ENCODE peak calls at places on chromosomes 11 and 22, in five cellular contexts. R is caudate nucleus; C is lower leg skin; K is M059J; F is CD4-positive, CD25-positive, alpha-beta regulatory T cell. H is an unnamed sample.
A peak's percentile ranks its signal among the peaks of the same experiment; 100 is the strongest.

GRCh38 chr11:61053198-61053597 is 49.1 kb upstream of the CD5 start:
- DNase-seq in R (no peak), C (peak; percentile 42), K (no peak), F (no peak), H (no peak)

GRCh38 chr22:46612904-46613605 is 7.1 kb upstream of the GRAMD4 start:
- DNase-seq in R (no peak), C (no peak), K (no peak), F (peak; percentile 20), H (no peak)

GRCh38 chr22:19447388-19448075 is at the start of gene C22orf39:
- DNase-seq in R (peak; percentile 87), C (peak; percentile 98), K (peak; percentile 88), F (peak; percentile 92), H (peak; percentile 91)

GRCh38 chr11:83006877-83007330 is 64.8 kb downstream of the RAB30 start:
- DNase-seq in R (no peak), C (no peak), K (peak; percentile 32), F (no peak), H (no peak)

GRCh38 chr11:77213589-77214428 is 85.8 kb downstream of the MYO7A start:
- DNase-seq in R (no peak), C (peak; percentile 70), K (no peak), F (no peak), H (no peak)

GRCh38 chr11:70828498-70829159 is 423.7 kb downstream of the SHANK2 start:
- DNase-seq in R (no peak), C (no peak), K (no peak), F (no peak), H (no peak)

GRCh38 chr22:30385913-30386312 is 1.3 kb downstream of the RNF215 start:
- DNase-seq in R (no peak), C (no peak), K (no peak), F (no peak), H (no peak)

GRCh38 chr11:36135062-36135461 is 154.2 kb downstream of the COMMD9 start:
- DNase-seq in R (no peak), C (no peak), K (no peak), F (no peak), H (no peak)

GRCh38 chr22:36237462-36238347 is 1.6 kb downstream of the APOL2 start:
- DNase-seq in R (no peak), C (peak; percentile 86), K (peak; percentile 32), F (peak; percentile 13), H (no peak)

GRCh38 chr11:10770626-10771254 is 19.7 kb downstream of the CTR9 start:
- DNase-seq in R (no peak), C (no peak), K (peak; percentile 55), F (no peak), H (peak; percentile 61)

GRCh38 chr22:19666663-19667593 is 47.4 kb upstream of the SEPTIN5 start:
- DNase-seq in R (no peak), C (peak; percentile 67), K (no peak), F (no peak), H (no peak)

GRCh38 chr11:2940166-2940929 is 11.1 kb upstream of the PHLDA2 start:
- DNase-seq in R (no peak), C (no peak), K (peak; percentile 98), F (peak; percentile 41), H (no peak)

GRCh38 chr11:61083601-61084147 is 18.6 kb upstream of the CD5 start:
- DNase-seq in R (no peak), C (no peak), K (no peak), F (peak; percentile 79), H (no peak)

GRCh38 chr11:1204381-1205101 is 18.3 kb upstream of the MUC5B start:
- DNase-seq in R (no peak), C (peak; percentile 80), K (no peak), F (no peak), H (peak; percentile 9)

GRCh38 chr11:109422755-109423113 is 744 bp downstream of the C11orf87 start:
- DNase-seq in R (no peak), C (no peak), K (no peak), F (no peak), H (no peak)

GRCh38 chr22:17083811-17084540 is 824 bp upstream of the IL17RA start:
- DNase-seq in R (no peak), C (peak; percentile 85), K (no peak), F (no peak), H (no peak)

GRCh38 chr22:17633217-17633997 is 4.9 kb upstream of the ATP6V1E1 start:
- DNase-seq in R (no peak), C (peak; percentile 45), K (peak; percentile 95), F (no peak), H (no peak)

GRCh38 chr22:24370426-24370825 is 57.0 kb upstream of the ADORA2A start:
- DNase-seq in R (no peak), C (no peak), K (peak; percentile 26), F (no peak), H (no peak)

GRCh38 chr22:19828035-19828401 is 26.7 kb downstream of the GNB1L start:
- DNase-seq in R (no peak), C (no peak), K (no peak), F (no peak), H (no peak)

GRCh38 chr11:111633248-111633647 is 31.0 kb downstream of the SIK2 start:
- DNase-seq in R (no peak), C (no peak), K (no peak), F (no peak), H (no peak)

GRCh38 chr11:45102810-45103621 is 43.4 kb upstream of the PRDM11 start:
- DNase-seq in R (peak; percentile 30), C (peak; percentile 90), K (peak; percentile 87), F (peak; percentile 72), H (peak; percentile 68)

GRCh38 chr11:65539401-65540289 is 14.8 kb downstream of the SCYL1 start:
- DNase-seq in R (no peak), C (peak; percentile 93), K (no peak), F (no peak), H (peak; percentile 78)

GRCh38 chr11:61571337-61571736 is 9.5 kb downstream of the SYT7 start:
- DNase-seq in R (peak; percentile 60), C (no peak), K (no peak), F (no peak), H (no peak)

GRCh38 chr11:116505466-116506247 is 267.1 kb downstream of the BUD13 start:
- DNase-seq in R (no peak), C (peak; percentile 13), K (no peak), F (no peak), H (no peak)

GRCh38 chr11:62133328-62134065 is 9.7 kb downstream of the INCENP start:
- DNase-seq in R (no peak), C (peak; percentile 71), K (no peak), F (no peak), H (no peak)

GRCh38 chr11:117144477-117145392 is 648 bp downstream of the PAFAH1B2 start:
- DNase-seq in R (no peak), C (peak; percentile 91), K (peak; percentile 87), F (peak; percentile 38), H (peak; percentile 38)

GRCh38 chr11:102553835-102554282 is 23.3 kb upstream of the MMP7 start:
- DNase-seq in R (no peak), C (no peak), K (peak; percentile 55), F (no peak), H (no peak)

GRCh38 chr11:119583585-119583984 is 145.4 kb downstream of the NECTIN1 start:
- DNase-seq in R (no peak), C (peak; percentile 63), K (no peak), F (no peak), H (peak; percentile 31)

GRCh38 chr11:68150029-68150428 is 28.8 kb upstream of the CHKA start:
- DNase-seq in R (no peak), C (peak; percentile 81), K (peak; percentile 89), F (no peak), H (no peak)

GRCh38 chr22:46684706-46685105 is 53.3 kb downstream of the CERK start:
- DNase-seq in R (no peak), C (no peak), K (no peak), F (no peak), H (no peak)

GRCh38 chr11:119537641-119538253 is 114.8 kb upstream of the THY1 start:
- DNase-seq in R (no peak), C (peak; percentile 8), K (no peak), F (no peak), H (no peak)

GRCh38 chr11:67293090-67293489 is 4.0 kb downstream of the ANKRD13D start:
- DNase-seq in R (no peak), C (no peak), K (peak; percentile 82), F (no peak), H (no peak)

GRCh38 chr11:15967966-15968365 is 388.4 kb downstream of the SOX6 start:
- DNase-seq in R (no peak), C (no peak), K (peak; percentile 19), F (no peak), H (no peak)

GRCh38 chr11:67265633-67266423 is 445 bp upstream of the GRK2 start:
- DNase-seq in R (peak; percentile 37), C (peak; percentile 96), K (peak; percentile 45), F (peak; percentile 77), H (peak; percentile 86)

GRCh38 chr22:39300198-39300830 is 19.1 kb downstream of the RPL3 start:
- DNase-seq in R (no peak), C (no peak), K (peak; percentile 61), F (no peak), H (peak; percentile 44)

GRCh38 chr11:37465221-37465620 is 867.2 kb upstream of the RAG2 start:
- DNase-seq in R (no peak), C (no peak), K (no peak), F (no peak), H (no peak)

H was measured in WTC11.